ENCODE peak calls at places on chromosome 18, in nine cellular contexts. D is fibroblast of mammary gland; Z is GM20000; W is stimulated activated CD8-positive, alpha-beta memory T cell treated with anti-CD3 and anti-CD28 coated beads, Interleukin-15, amount 100 ng/mL, for 24 hours; F is uterus; T is transverse colon; Y is astrocyte; J is GOT3; I is BE2C. O is an unnamed sample.

GRCh38 chr18:21678897-21679296 is 25.7 kb downstream of the ABHD3 start:
- DNase-seq in J (no peak), T (no peak), Y (no peak), I (no peak), D (no peak), W (no peak), F (no peak), Z (no peak), O (no peak)

GRCh38 chr18:57048351-57048750 is 98.5 kb upstream of the BOD1L2 start:
- DNase-seq in F (no peak), I (no peak), J (no peak), Y (no peak), T (no peak), W (no peak), D (no peak), Z (no peak), O (no peak)

GRCh38 chr18:55073116-55073515 is 113.9 kb upstream of the CCDC68 start:
- DNase-seq in Y (no peak), J (no peak), D (no peak), T (no peak), F (no peak), Z (no peak), W (no peak), I (no peak), O (no peak)

GRCh38 chr18:57931038-57931437 is 113.0 kb upstream of the NEDD4L start:
- DNase-seq in J (no peak), Y (no peak), I (no peak), D (no peak), W (no peak), F (no peak), T (peak; percentile 26), Z (no peak), O (no peak)

GRCh38 chr18:50644807-50645206 is 84.9 kb downstream of the MAPK4 start:
- DNase-seq in D (no peak), J (no peak), W (no peak), Z (no peak), T (no peak), Y (no peak), I (peak; percentile 10), F (no peak), O (no peak)

GRCh38 chr18:46859855-46860254 is 57.5 kb downstream of the PIAS2 start:
- DNase-seq in J (no peak), W (no peak), T (no peak), Z (peak; percentile 15), F (no peak), D (peak; percentile 25), Y (peak; percentile 38), I (no peak), O (peak; percentile 15)

GRCh38 chr18:69580107-69580506 is 179.4 kb downstream of the DOK6 start:
- DNase-seq in T (no peak), F (no peak), I (no peak), W (no peak), D (no peak), Y (no peak), J (no peak), Z (peak; percentile 5), O (peak; percentile 24)

GRCh38 chr18:79569720-79570119 is 109.9 kb upstream of the CTDP1 start:
- DNase-seq in W (no peak), D (no peak), Y (no peak), I (no peak), F (peak; percentile 16), Z (no peak), T (peak; percentile 5), J (no peak), O (no peak)

GRCh38 chr18:49514577-49514976 is 27.5 kb upstream of the C18orf32 start:
- DNase-seq in T (peak; percentile 63), Z (no peak), W (no peak), Y (no peak), F (no peak), I (no peak), J (no peak), D (no peak), O (no peak)

GRCh38 chr18:41753826-41754225 is 201.2 kb upstream of the PIK3C3 start:
- DNase-seq in W (no peak), T (no peak), Y (peak; percentile 14), Z (no peak), F (no peak), J (no peak), I (no peak), D (peak; percentile 21), O (peak; percentile 2)

GRCh38 chr18:79917351-79918088 is 33.9 kb downstream of the SLC66A2 start:
- DNase-seq in F (peak; percentile 10), I (no peak), T (no peak), J (no peak), Y (no peak), W (no peak), D (no peak), Z (peak; percentile 30), O (no peak)

GRCh38 chr18:52130621-52131020 is 209.4 kb upstream of the DCC start:
- DNase-seq in J (no peak), Y (no peak), D (no peak), I (no peak), Z (no peak), W (no peak), F (no peak), T (no peak), O (no peak)

GRCh38 chr18:68484241-68484640 is 230.7 kb downstream of the TMX3 start:
- DNase-seq in D (peak; percentile 52), W (no peak), Y (peak; percentile 60), J (no peak), Z (no peak), I (no peak), F (no peak), T (no peak), O (peak; percentile 58)

GRCh38 chr18:48790226-48790863 is 160.4 kb downstream of the SMAD7 start:
- DNase-seq in D (no peak), J (no peak), Y (no peak), I (no peak), Z (no peak), T (no peak), W (no peak), F (peak; percentile 52), O (peak; percentile 49)

GRCh38 chr18:44823286-44823685 is 142.6 kb downstream of the SETBP1 start:
- DNase-seq in Y (no peak), Z (no peak), F (no peak), D (no peak), J (no peak), I (no peak), T (no peak), W (no peak), O (no peak)

GRCh38 chr18:40877096-40877495 is 1077.9 kb upstream of the PIK3C3 start:
- DNase-seq in Y (peak; percentile 95), W (no peak), Z (no peak), I (no peak), T (no peak), F (no peak), D (peak; percentile 81), J (no peak), O (peak; percentile 97)

GRCh38 chr18:76980663-76981387 is 151.8 kb downstream of the MBP start:
- DNase-seq in D (no peak), F (no peak), Y (no peak), Z (no peak), T (no peak), I (peak; percentile 35), W (no peak), J (no peak), O (no peak)

GRCh38 chr18:51953521-51953920 is 386.5 kb upstream of the DCC start:
- DNase-seq in T (no peak), Z (peak; percentile 42), W (no peak), D (no peak), Y (no peak), I (no peak), F (no peak), J (no peak), O (no peak)